ENCODE peak calls at places on chromosomes 1 and 21, in ten cellular contexts. C is psoas muscle; Q is NCI-H2029 treated with DMSO at 0.1 percent for 48 hours; Y is NCI-H345; D is T-helper 2 cell; K is H54; E is left ventricle myocardium superior; L is NCI-H748 treated with DMSO at 0.1 percent for 48 hours; U is activated CD4-positive, CD25-positive, alpha-beta regulatory T cell; W is cardiac muscle cell. I is an unnamed sample.

GRCh38 chr1:91754348-91754747 is 131.6 kb downstream of the TGFBR3 start:
- DNase-seq in C (no peak), Q (no peak), Y (no peak), D (no peak), K (peak), E (no peak), L (no peak), U (peak), W (no peak), I (peak)

GRCh38 chr1:236642763-236643162 is 38.4 kb upstream of the HEATR1 start:
- DNase-seq in C (no peak), Q (no peak), Y (no peak), D (no peak), K (no peak), E (no peak), L (no peak), U (no peak), W (no peak), I (no peak)

GRCh38 chr1:66331641-66332523 is 202.1 kb upstream of the SGIP1 start:
- DNase-seq in C (peak), Q (no peak), Y (no peak), D (peak), K (peak), E (peak), L (no peak), U (no peak), W (peak), I (no peak)

GRCh38 chr21:27572681-27573080 is 605.8 kb upstream of the ADAMTS5 start:
- DNase-seq in C (no peak), Q (no peak), Y (no peak), D (no peak), K (no peak), E (no peak), L (no peak), U (no peak), W (no peak), I (no peak)

GRCh38 chr1:175024773-175025172 is 1.5 kb upstream of the MRPS14 start:
- DNase-seq in C (no peak), Q (no peak), Y (no peak), D (no peak), K (no peak), E (no peak), L (no peak), U (no peak), W (no peak), I (no peak)

GRCh38 chr1:166910396-166910994 is 34.4 kb upstream of the TADA1 start:
- DNase-seq in C (peak), Q (peak), Y (peak), D (peak), K (peak), E (peak), L (peak), U (peak), W (peak), I (peak)

GRCh38 chr1:17878837-17879236 is 123.7 kb downstream of the ACTL8 start:
- DNase-seq in C (peak), Q (no peak), Y (no peak), D (no peak), K (peak), E (no peak), L (no peak), U (no peak), W (no peak), I (no peak)

GRCh38 chr1:54474500-54475235 is 68.5 kb upstream of the SSBP3 start:
- DNase-seq in C (peak), Q (no peak), Y (no peak), D (no peak), K (no peak), E (peak), L (no peak), U (no peak), W (peak), I (no peak)

GRCh38 chr1:18373882-18374493 is 106.7 kb upstream of the KLHDC7A start:
- DNase-seq in C (no peak), Q (no peak), Y (no peak), D (no peak), K (peak), E (no peak), L (no peak), U (no peak), W (peak), I (peak)

GRCh38 chr21:43340491-43341348 is 86.2 kb downstream of the SIK1 start:
- DNase-seq in C (peak), Q (no peak), Y (no peak), D (no peak), K (peak), E (no peak), L (no peak), U (no peak), W (no peak), I (no peak)

GRCh38 chr1:55156608-55157007 is 58.6 kb downstream of the USP24 start:
- DNase-seq in C (no peak), Q (no peak), Y (no peak), D (no peak), K (no peak), E (no peak), L (no peak), U (no peak), W (no peak), I (no peak)

GRCh38 chr1:119374208-119374877 is 5.8 kb downstream of the HAO2 start:
- DNase-seq in C (no peak), Q (no peak), Y (no peak), D (no peak), K (no peak), E (no peak), L (no peak), U (no peak), W (no peak), I (no peak)

GRCh38 chr1:167276969-167277368 is 56.3 kb downstream of the POU2F1 start:
- DNase-seq in C (no peak), Q (no peak), Y (no peak), D (no peak), K (no peak), E (no peak), L (no peak), U (no peak), W (no peak), I (peak)

GRCh38 chr1:228889289-228889688 is 154.0 kb downstream of the RHOU start:
- DNase-seq in C (no peak), Q (no peak), Y (no peak), D (no peak), K (no peak), E (no peak), L (no peak), U (no peak), W (no peak), I (no peak)

GRCh38 chr1:55980574-55980973 is 598.8 kb downstream of the PLPP3 start:
- DNase-seq in C (no peak), Q (no peak), Y (no peak), D (no peak), K (no peak), E (no peak), L (no peak), U (no peak), W (no peak), I (no peak)

GRCh38 chr1:171372418-171373088 is 58.6 kb downstream of the FMO4 start:
- DNase-seq in C (no peak), Q (no peak), Y (no peak), D (no peak), K (no peak), E (no peak), L (no peak), U (no peak), W (no peak), I (no peak)

GRCh38 chr1:177351361-177352108 is 180.8 kb downstream of the BRINP2 start:
- DNase-seq in C (no peak), Q (no peak), Y (no peak), D (no peak), K (no peak), E (no peak), L (no peak), U (no peak), W (peak), I (no peak)

GRCh38 chr1:204102029-204102611 is 29.2 kb downstream of the SOX13 start:
- DNase-seq in C (no peak), Q (peak), Y (peak), D (no peak), K (no peak), E (peak), L (peak), U (no peak), W (no peak), I (no peak)

GRCh38 chr1:75220072-75220471 is 85.9 kb downstream of the LHX8 start:
- DNase-seq in C (no peak), Q (no peak), Y (no peak), D (no peak), K (no peak), E (no peak), L (no peak), U (no peak), W (no peak), I (no peak)

GRCh38 chr1:16023050-16023653 is 1.3 kb downstream of the CLCNKA start:
- DNase-seq in C (no peak), Q (no peak), Y (no peak), D (no peak), K (no peak), E (no peak), L (no peak), U (no peak), W (no peak), I (no peak)

GRCh38 chr1:153526132-153526543 is 9.7 kb downstream of the S100A6 start:
- DNase-seq in C (no peak), Q (no peak), Y (peak), D (no peak), K (no peak), E (no peak), L (no peak), U (no peak), W (no peak), I (no peak)

GRCh38 chr1:216346521-216346920 is 76.7 kb downstream of the USH2A start:
- DNase-seq in C (no peak), Q (no peak), Y (no peak), D (no peak), K (no peak), E (no peak), L (no peak), U (no peak), W (no peak), I (no peak)

GRCh38 chr1:88867743-88868521 is 23.4 kb downstream of the GTF2B start:
- DNase-seq in C (no peak), Q (no peak), Y (no peak), D (no peak), K (no peak), E (no peak), L (no peak), U (no peak), W (no peak), I (no peak)

GRCh38 chr1:156480411-156481192 is 20.0 kb downstream of the MEF2D start:
- DNase-seq in C (peak), Q (no peak), Y (peak), D (peak), K (no peak), E (peak), L (no peak), U (peak), W (peak), I (peak)

GRCh38 chr21:44255519-44255981 is 6.1 kb downstream of the DNMT3L start:
- DNase-seq in C (no peak), Q (no peak), Y (no peak), D (no peak), K (peak), E (no peak), L (no peak), U (no peak), W (no peak), I (no peak)

GRCh38 chr1:204115128-204115527 is 36.7 kb downstream of the ETNK2 start:
- DNase-seq in C (no peak), Q (no peak), Y (no peak), D (no peak), K (no peak), E (peak), L (no peak), U (no peak), W (no peak), I (no peak)

GRCh38 chr1:229694053-229694693 is 68.1 kb downstream of the URB2 start:
- DNase-seq in C (peak), Q (no peak), Y (peak), D (no peak), K (no peak), E (peak), L (peak), U (no peak), W (peak), I (no peak)

GRCh38 chr1:99849413-99849743 is 783 bp upstream of the AGL start:
- DNase-seq in C (no peak), Q (no peak), Y (no peak), D (no peak), K (no peak), E (no peak), L (peak), U (no peak), W (no peak), I (no peak)

GRCh38 chr1:223208164-223209075 is 65.4 kb upstream of the TLR5 start:
- DNase-seq in C (no peak), Q (no peak), Y (no peak), D (no peak), K (no peak), E (no peak), L (no peak), U (no peak), W (no peak), I (no peak)

GRCh38 chr1:203278087-203278884 is 27.0 kb upstream of the BTG2 start:
- DNase-seq in C (peak), Q (no peak), Y (no peak), D (no peak), K (no peak), E (peak), L (no peak), U (no peak), W (peak), I (no peak)

GRCh38 chr1:115811140-115811828 is 29.6 kb downstream of the NHLH2 start:
- DNase-seq in C (no peak), Q (no peak), Y (no peak), D (no peak), K (no peak), E (no peak), L (no peak), U (no peak), W (no peak), I (no peak)

GRCh38 chr21:43305336-43305665 is 121.6 kb downstream of the SIK1 start:
- DNase-seq in C (no peak), Q (no peak), Y (no peak), D (no peak), K (no peak), E (no peak), L (no peak), U (no peak), W (no peak), I (no peak)

GRCh38 chr1:966135-966602 is at the start of gene PLEKHN1:
- DNase-seq in C (peak), Q (no peak), Y (no peak), D (no peak), K (peak), E (peak), L (no peak), U (no peak), W (no peak), I (peak)

GRCh38 chr21:38945536-38946245 is 140.0 kb downstream of the ETS2 start:
- DNase-seq in C (no peak), Q (no peak), Y (peak), D (no peak), K (no peak), E (no peak), L (peak), U (no peak), W (no peak), I (no peak)

GRCh38 chr21:26850116-26850643 is 5.0 kb upstream of the ADAMTS1 start:
- DNase-seq in C (no peak), Q (no peak), Y (peak), D (no peak), K (no peak), E (no peak), L (peak), U (no peak), W (no peak), I (no peak)

GRCh38 chr1:9452516-9453158 is 86.6 kb upstream of the SLC25A33 start:
- DNase-seq in C (no peak), Q (no peak), Y (no peak), D (no peak), K (no peak), E (no peak), L (no peak), U (no peak), W (no peak), I (no peak)

GRCh38 chr1:56647106-56647505 is 2.0 kb downstream of the PRKAA2 start:
- DNase-seq in C (no peak), Q (no peak), Y (no peak), D (no peak), K (no peak), E (no peak), L (no peak), U (no peak), W (no peak), I (no peak)

GRCh38 chr1:246801241-246802020 is 77.2 kb downstream of the SCCPDH start:
- DNase-seq in C (no peak), Q (no peak), Y (no peak), D (no peak), K (no peak), E (no peak), L (no peak), U (no peak), W (no peak), I (no peak)

I was measured in GM10248.